ENCODE peak calls at places on chromosomes 5 and 9, in ten cellular contexts. P is mammary epithelial cell, J is IMR-90, L is cardiac muscle cell, E is HCT116, C is HL-60, U is activated B cell treated with CpG ODN at 0.5 μM for 24 hours, H is left ventricle myocardium inferior, Z is AG09319, W is Peyer's patch. S is an unnamed sample.

GRCh38 chr9:110928604-110929003 is 109.7 kb downstream of the LPAR1 start:
- DNase-seq in P (no peak), J (peak; percentile 61), L (no peak), E (no peak), C (no peak), U (no peak), H (no peak), Z (no peak), W (no peak), S (no peak)

GRCh38 chr9:135736979-135737839 is 35.2 kb downstream of the KCNT1 start:
- DNase-seq in P (peak; percentile 13), J (no peak), L (no peak), E (no peak), C (no peak), U (no peak), H (no peak), Z (no peak), W (no peak), S (no peak)

GRCh38 chr5:55149396-55149795 is 10.6 kb upstream of the GPX8 start:
- DNase-seq in P (no peak), J (no peak), L (no peak), E (no peak), C (no peak), U (no peak), H (no peak), Z (no peak), W (no peak), S (no peak)

GRCh38 chr5:145976431-145977155 is 40.2 kb downstream of the SH3RF2 start:
- DNase-seq in P (peak; percentile 77), J (peak; percentile 40), L (peak; percentile 71), E (no peak), C (no peak), U (no peak), H (no peak), Z (no peak), W (no peak), S (no peak)

GRCh38 chr5:22899341-22899740 is 46.2 kb upstream of the CDH12 start:
- DNase-seq in P (no peak), J (no peak), L (no peak), E (no peak), C (no peak), U (no peak), H (no peak), Z (no peak), W (no peak), S (no peak)

GRCh38 chr9:19232117-19232829 is 1.8 kb downstream of the DENND4C start:
- DNase-seq in P (peak; percentile 30), J (peak; percentile 2), L (no peak), E (no peak), C (no peak), U (no peak), H (no peak), Z (peak; percentile 19), W (no peak), S (no peak)

GRCh38 chr5:59799668-59800374 is 93.7 kb downstream of the PDE4D start:
- DNase-seq in P (peak; percentile 61), J (peak; percentile 57), L (peak; percentile 73), E (peak; percentile 37), C (no peak), U (no peak), H (no peak), Z (no peak), W (no peak), S (no peak)

GRCh38 chr9:115551396-115551795 is 433.4 kb upstream of the TNC start:
- DNase-seq in P (no peak), J (peak; percentile 17), L (peak; percentile 11), E (no peak), C (no peak), U (no peak), H (no peak), Z (no peak), W (no peak), S (no peak)

GRCh38 chr9:112194969-112195431 is 19.9 kb upstream of the SUSD1 start:
- DNase-seq in P (no peak), J (peak; percentile 70), L (peak; percentile 79), E (no peak), C (peak; percentile 34), U (no peak), H (no peak), Z (no peak), W (no peak), S (no peak)

GRCh38 chr5:38515648-38516047 is 40.8 kb downstream of the LIFR start:
- DNase-seq in P (no peak), J (peak; percentile 47), L (peak; percentile 61), E (peak; percentile 4), C (no peak), U (no peak), H (no peak), Z (no peak), W (no peak), S (no peak)

GRCh38 chr9:123375725-123376132 is 19.7 kb downstream of the CRB2 start:
- DNase-seq in P (no peak), J (no peak), L (peak; percentile 56), E (no peak), C (no peak), U (no peak), H (no peak), Z (no peak), W (peak; percentile 77), S (no peak)

GRCh38 chr5:167968784-167969183 is 322.7 kb upstream of the WWC1 start:
- DNase-seq in P (no peak), J (no peak), L (no peak), E (no peak), C (no peak), U (no peak), H (no peak), Z (no peak), W (no peak), S (no peak)

GRCh38 chr5:167964529-167964928 is 326.9 kb upstream of the WWC1 start:
- DNase-seq in P (no peak), J (no peak), L (no peak), E (no peak), C (no peak), U (no peak), H (no peak), Z (no peak), W (no peak), S (no peak)

GRCh38 chr5:167971706-167972105 is 319.7 kb upstream of the WWC1 start:
- DNase-seq in P (no peak), J (no peak), L (no peak), E (no peak), C (no peak), U (no peak), H (no peak), Z (no peak), W (no peak), S (no peak)

GRCh38 chr5:167970002-167970401 is 321.4 kb upstream of the WWC1 start:
- DNase-seq in P (no peak), J (peak; percentile 26), L (peak; percentile 32), E (no peak), C (no peak), U (no peak), H (no peak), Z (no peak), W (no peak), S (no peak)

DNA sequence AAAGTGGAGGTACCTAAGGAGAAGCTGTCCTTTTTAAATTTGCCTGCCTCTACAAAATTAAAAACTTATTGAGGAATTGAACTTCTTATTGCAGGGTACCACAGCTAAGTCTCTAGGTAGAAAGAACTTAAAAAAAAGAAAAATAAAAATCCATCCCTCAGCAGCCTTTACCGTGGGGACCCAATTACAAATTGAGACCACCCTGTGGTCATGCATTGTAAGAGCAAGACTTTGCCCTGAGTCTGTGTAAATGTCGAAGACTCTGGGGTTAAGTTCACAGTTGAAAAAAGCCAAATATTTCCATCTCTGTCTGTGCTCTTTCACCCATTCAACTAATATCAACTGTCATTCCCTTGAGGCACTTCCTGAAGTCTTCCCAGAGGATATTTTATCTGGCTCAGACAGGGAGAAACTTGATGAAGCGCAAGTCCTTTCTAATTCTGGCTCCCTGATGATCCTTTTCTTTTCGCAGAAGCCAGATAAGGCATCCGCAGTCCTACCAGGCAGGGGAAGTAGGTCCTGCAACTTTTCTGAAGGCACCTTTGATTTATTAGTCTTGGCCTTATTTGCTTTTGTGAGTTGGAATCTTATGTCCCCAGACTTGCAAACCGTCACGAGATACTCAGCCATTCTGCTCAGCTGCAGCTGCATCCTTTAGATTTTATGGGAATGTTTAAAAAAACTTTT is 323.8 kb upstream of the WWC1 start:
- DNase-seq in P (no peak), J (no peak), L (peak; percentile 21), E (no peak), C (no peak), U (no peak), H (no peak), Z (no peak), W (no peak), S (no peak)
- TF ChIP-seq CTCF in P (no peak), J (no peak), L (peak; percentile 9), E (no peak), C (no peak), U (no peak), H (no peak), Z (no peak), W (no peak), S (no peak)

DNA sequence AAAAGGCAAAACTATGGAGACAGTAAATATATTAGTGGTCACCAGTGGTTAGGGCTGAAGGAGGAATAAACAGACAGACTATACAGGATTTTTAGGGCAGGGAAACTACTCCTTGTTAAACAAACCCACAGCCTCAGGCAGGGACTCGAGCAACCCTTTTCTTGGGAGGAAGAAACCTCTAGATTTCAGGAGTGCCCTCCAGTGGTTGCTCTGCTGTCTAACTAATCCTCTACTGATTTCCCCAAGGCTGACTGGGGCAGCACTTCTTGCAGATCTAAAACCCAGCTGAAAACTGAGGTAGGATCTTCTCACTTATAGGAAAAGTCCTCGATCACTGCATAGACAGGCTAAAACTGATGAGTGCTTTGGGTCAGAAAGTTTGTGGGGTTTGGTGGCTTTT is 176.8 kb downstream of the ISOC1 start:
- DNase-seq in P (peak; percentile 5), J (no peak), L (peak; percentile 81), E (peak; percentile 19), C (no peak), U (no peak), H (no peak), Z (no peak), W (no peak), S (no peak)
- TF ChIP-seq CTCF in P (peak; percentile 6), J (no peak), L (peak; percentile 60), E (peak; percentile 25), C (no peak), U (no peak), H (peak; percentile 37), Z (no peak), W (no peak), S (no peak)

GRCh38 chr5:170273968-170274710 is 23.4 kb downstream of the LCP2 start:
- DNase-seq in P (peak; percentile 13), J (no peak), L (peak; percentile 66), E (peak; percentile 13), C (no peak), U (no peak), H (no peak), Z (no peak), W (no peak), S (no peak)
- TF ChIP-seq CTCF in P (no peak), J (no peak), L (peak; percentile 55), E (peak; percentile 43), C (no peak), U (no peak), H (peak; percentile 51), Z (no peak), W (no peak), S (no peak)

DNA sequence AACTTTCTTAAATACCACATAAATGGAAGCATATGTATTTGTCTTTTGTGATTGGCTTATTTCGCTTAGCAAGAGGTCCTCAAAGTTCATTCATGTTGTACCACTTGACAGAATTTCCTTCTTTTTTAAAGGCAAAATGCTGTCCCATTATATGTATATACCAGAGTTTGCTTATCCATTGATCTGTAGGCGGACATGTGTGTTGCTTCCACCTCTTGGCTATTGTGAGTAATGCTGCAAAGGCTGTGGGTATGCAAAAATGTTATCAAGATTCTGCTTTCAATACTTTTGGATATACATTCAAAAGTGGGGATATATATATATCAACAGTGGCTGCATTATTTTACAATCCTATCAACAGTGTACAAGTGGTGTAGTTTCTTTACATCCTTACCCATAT is 271.0 kb downstream of the PRR16 start:
- DNase-seq in P (peak; percentile 1), J (peak; percentile 7), L (no peak), E (no peak), C (no peak), U (no peak), H (no peak), Z (no peak), W (no peak), S (no peak)
- TF ChIP-seq CTCF in P (no peak), J (no peak), L (no peak), E (no peak), C (no peak), U (no peak), H (no peak), Z (no peak), W (no peak), S (no peak)

S was measured in omental fat pad.